ENCODE peak calls at places on chromosomes 16 and 17, in ten cellular contexts. K, E, N, T, B, I, S, U, G and F are unnamed samples.

GRCh38 chr17:78883090-78883532 is 19.9 kb downstream of the CEP295NL start:
- DNase-seq in K (peak; percentile 89), E (peak; percentile 91), N (peak; percentile 69), T (peak; percentile 22), B (peak; percentile 54), I (peak; percentile 46), S (peak; percentile 95), U (no peak), G (no peak), F (peak; percentile 93)

GRCh38 chr17:31269178-31269577 is 27.9 kb downstream of the OMG start:
- DNase-seq in K (no peak), E (no peak), N (no peak), T (no peak), B (no peak), I (no peak), S (no peak), U (no peak), G (no peak), F (no peak)

GRCh38 chr17:19270347-19270950 is 33.3 kb downstream of the EPN2 start:
- DNase-seq in K (no peak), E (no peak), N (no peak), T (no peak), B (no peak), I (no peak), S (no peak), U (no peak), G (no peak), F (no peak)

GRCh38 chr16:26276289-26276688 is 584.5 kb downstream of the HS3ST4 start:
- DNase-seq in K (no peak), E (no peak), N (no peak), T (no peak), B (no peak), I (no peak), S (no peak), U (no peak), G (no peak), F (no peak)

GRCh38 chr16:74463888-74464287 is 42.6 kb upstream of the CLEC18B start:
- DNase-seq in K (no peak), E (no peak), N (no peak), T (no peak), B (no peak), I (no peak), S (no peak), U (no peak), G (no peak), F (no peak)

GRCh38 chr17:76733618-76733957 is 3.5 kb downstream of the SRSF2 start:
- DNase-seq in K (no peak), E (no peak), N (no peak), T (no peak), B (no peak), I (no peak), S (no peak), U (no peak), G (no peak), F (no peak)

GRCh38 chr17:28293994-28294393 is 25.0 kb upstream of the TMEM97 start:
- DNase-seq in K (no peak), E (no peak), N (no peak), T (no peak), B (no peak), I (no peak), S (no peak), U (no peak), G (no peak), F (no peak)

GRCh38 chr17:10316986-10317834 is 55.6 kb downstream of the MYH13 start:
- DNase-seq in K (peak; percentile 87), E (peak; percentile 21), N (peak; percentile 61), T (no peak), B (no peak), I (peak; percentile 64), S (peak; percentile 32), U (peak; percentile 35), G (no peak), F (peak; percentile 87)

GRCh38 chr16:15450624-15451023 is 16.2 kb downstream of the BMERB1 start:
- DNase-seq in K (no peak), E (no peak), N (no peak), T (no peak), B (no peak), I (no peak), S (peak; percentile 74), U (no peak), G (no peak), F (peak; percentile 69)

GRCh38 chr16:57092786-57093301 is 461 bp downstream of the CPNE2 start:
- DNase-seq in K (peak; percentile 32), E (peak; percentile 81), N (peak; percentile 46), T (no peak), B (no peak), I (no peak), S (no peak), U (peak; percentile 42), G (no peak), F (peak; percentile 87)

GRCh38 chr17:17054636-17055035 is 12.4 kb downstream of the MPRIP start:
- DNase-seq in K (no peak), E (no peak), N (peak; percentile 4), T (no peak), B (no peak), I (no peak), S (no peak), U (no peak), G (no peak), F (no peak)

GRCh38 chr17:67974186-67974585 is 22.1 kb downstream of the C17orf58 start:
- DNase-seq in K (no peak), E (no peak), N (no peak), T (no peak), B (no peak), I (no peak), S (no peak), U (no peak), G (no peak), F (no peak)

GRCh38 chr16:67245189-67245585 is 2.1 kb downstream of the FHOD1 start:
- DNase-seq in K (no peak), E (no peak), N (no peak), T (no peak), B (no peak), I (no peak), S (no peak), U (no peak), G (no peak), F (peak; percentile 45)

GRCh38 chr16:67244387-67245188 is 2.7 kb downstream of the FHOD1 start:
- DNase-seq in K (peak; percentile 84), E (no peak), N (peak; percentile 68), T (no peak), B (peak; percentile 59), I (no peak), S (peak; percentile 89), U (peak; percentile 88), G (peak; percentile 93), F (peak; percentile 87)

GRCh38 chr16:67246945-67247697 is at the start of gene FHOD1:
- DNase-seq in K (peak; percentile 99), E (peak; percentile 99), N (peak; percentile 99), T (no peak), B (peak; percentile 70), I (peak; percentile 96), S (peak; percentile 92), U (peak; percentile 95), G (peak; percentile 99), F (peak; percentile 100)

GRCh38 chr16:67246081-67246944 is 968 bp downstream of the FHOD1 start:
- DNase-seq in K (peak; percentile 83), E (peak; percentile 97), N (peak; percentile 95), T (no peak), B (peak; percentile 52), I (peak; percentile 65), S (peak; percentile 84), U (peak; percentile 59), G (peak; percentile 98), F (peak; percentile 92)

GRCh38 chr16:67245674-67246080 is 1.6 kb downstream of the FHOD1 start:
- DNase-seq in K (peak; percentile 91), E (no peak), N (no peak), T (no peak), B (no peak), I (no peak), S (no peak), U (no peak), G (no peak), F (no peak)
- H3K4me3 ChIP-seq in K (peak overlapping the region; percentile 89), E (peak overlapping the region; percentile 72), N (peak overlapping the region; percentile 85), T (peak overlapping the region; percentile 64), B (peak overlapping the region; percentile 76), I (peak overlapping the region; percentile 77), S (peak overlapping the region; percentile 80), U (no peak overlapping the region), G (peak overlapping the region; percentile 56), F (peak overlapping the region; percentile 60)

GRCh38 chr16:80346160-80346632 is 194.6 kb upstream of the DYNLRB2 start:
- DNase-seq in K (no peak), E (no peak), N (no peak), T (no peak), B (no peak), I (no peak), S (peak; percentile 64), U (no peak), G (no peak), F (no peak)
- H3K4me3 ChIP-seq in K (no peak overlapping the region), E (no peak overlapping the region), N (no peak overlapping the region), T (no peak overlapping the region), B (no peak overlapping the region), I (no peak overlapping the region), S (no peak overlapping the region), U (no peak overlapping the region), G (no peak overlapping the region), F (no peak overlapping the region)

GRCh38 chr16:22843122-22843521 is 29.2 kb downstream of the HS3ST2 start:
- DNase-seq in K (no peak), E (no peak), N (no peak), T (no peak), B (no peak), I (no peak), S (no peak), U (no peak), G (no peak), F (no peak)

GRCh38 chr16:22844426-22844825 is 30.5 kb downstream of the HS3ST2 start:
- DNase-seq in K (no peak), E (no peak), N (no peak), T (no peak), B (no peak), I (no peak), S (no peak), U (no peak), G (no peak), F (no peak)

GRCh38 chr16:22843856-22844255 is 29.9 kb downstream of the HS3ST2 start:
- DNase-seq in K (no peak), E (no peak), N (no peak), T (no peak), B (no peak), I (no peak), S (no peak), U (no peak), G (no peak), F (no peak)

DNA sequence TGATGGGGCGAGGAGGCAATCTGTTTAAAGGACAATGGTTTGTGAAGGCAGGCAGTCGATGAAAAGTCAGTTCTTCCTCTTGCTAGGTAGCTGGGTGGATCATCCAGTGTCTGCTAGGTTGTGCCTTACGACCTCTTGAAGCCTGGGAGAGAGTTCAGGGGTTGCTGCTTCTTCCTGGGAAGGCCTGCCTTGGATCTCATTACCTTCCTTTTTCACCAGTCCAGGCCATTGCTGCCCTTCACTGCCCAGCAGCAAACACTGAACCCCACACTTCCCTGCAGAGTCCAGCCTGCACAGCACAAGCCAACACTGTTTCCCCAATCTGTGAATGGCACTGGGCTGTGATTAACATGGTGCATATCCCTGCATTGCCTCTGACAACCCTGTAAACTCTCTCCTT is 24.7 kb downstream of the HS3ST2 start:
- DNase-seq in K (no peak), E (no peak), N (no peak), T (no peak), B (no peak), I (no peak), S (no peak), U (no peak), G (no peak), F (no peak)
- H3K4me3 ChIP-seq in K (no peak overlapping the region), E (no peak overlapping the region), N (no peak overlapping the region), T (no peak overlapping the region), B (no peak overlapping the region), I (no peak overlapping the region), S (no peak overlapping the region), U (no peak overlapping the region), G (no peak overlapping the region), F (no peak overlapping the region)

GRCh38 chr16:82841108-82841507 is 214.3 kb downstream of the CDH13 start:
- DNase-seq in K (no peak), E (no peak), N (no peak), T (no peak), B (no peak), I (no peak), S (no peak), U (no peak), G (no peak), F (no peak)
- H3K4me3 ChIP-seq in K (no peak overlapping the region), E (no peak overlapping the region), N (no peak overlapping the region), T (no peak overlapping the region), B (no peak overlapping the region), I (no peak overlapping the region), S (no peak overlapping the region), U (no peak overlapping the region), G (no peak overlapping the region), F (no peak overlapping the region)